ENCODE peak calls at places on chromosomes 7 and 10, in eight cellular contexts. D is PC-9, P is C1 segment of cervical spinal cord, G is NCI-H1092 treated with DMSO at 0.1 percent for 48 hours, M is ELR, F is SW480, W is M059J, O is astrocyte of the spinal cord. J is an unnamed sample.

GRCh38 chr10:103849212-103849877 is 6.0 kb downstream of the SH3PXD2A start:
- DNase-seq in M (no peak), G (no peak), P (no peak), W (no peak), D (no peak), O (no peak), F (no peak), J (no peak)

GRCh38 chr7:127250312-127251047 is 2.3 kb downstream of the GRM8 start:
- DNase-seq in P (no peak), D (no peak), G (no peak), F (peak), W (peak), M (peak), O (no peak), J (no peak)

GRCh38 chr7:141915565-141915964 is 634 bp upstream of the OR9A4 start:
- DNase-seq in M (no peak), F (peak), G (no peak), W (no peak), D (peak), P (no peak), O (no peak), J (no peak)

GRCh38 chr10:58299580-58299979 is 30.6 kb downstream of the CISD1 start:
- DNase-seq in P (peak), W (peak), G (peak), D (peak), M (peak), F (peak), O (peak), J (peak)

GRCh38 chr10:59433720-59434428 is 71.5 kb upstream of the FAM13C start:
- DNase-seq in G (no peak), W (peak), O (no peak), P (no peak), F (no peak), M (no peak), D (no peak), J (peak)

GRCh38 chr10:29691564-29692064 is 56.8 kb upstream of the SVIL start:
- DNase-seq in D (no peak), M (peak), G (no peak), F (no peak), P (no peak), W (peak), O (peak), J (peak)

GRCh38 chr7:107432261-107432660 is 37.6 kb upstream of the GPR22 start:
- DNase-seq in F (no peak), M (no peak), P (no peak), D (no peak), G (no peak), O (no peak), W (no peak), J (no peak)

GRCh38 chr10:58385784-58386112 is 538 bp downstream of the TFAM start:
- DNase-seq in D (no peak), F (peak), M (peak), P (no peak), G (peak), W (peak), O (peak), J (peak)

J was measured in RPMI7951.